ENCODE peak calls at places on chromosomes 7 and 10, in four cellular contexts. R, X, U and V are unnamed samples.

GRCh38 chr7:101537935-101538595 is 91.0 kb downstream of the MYL10 start:
- DNase-seq in U (no peak), R (no peak), X (no peak), V (no peak)

GRCh38 chr7:42876182-42877068 is 35.4 kb downstream of the C7orf25 start:
- DNase-seq in R (no peak), U (peak), X (peak), V (peak)

GRCh38 chr10:14838582-14839304 is 637 bp downstream of the HSPA14 start:
- DNase-seq in U (no peak), X (peak), R (peak), V (peak)

GRCh38 chr10:52984169-52984568 is 211.6 kb upstream of the MBL2 start:
- DNase-seq in R (no peak), X (no peak), U (no peak), V (no peak)

GRCh38 chr7:42069625-42070024 is 167.4 kb downstream of the GLI3 start:
- DNase-seq in R (no peak), X (no peak), U (no peak), V (no peak)

GRCh38 chr10:95864906-95865813 is 42.6 kb upstream of the CC2D2B start:
- DNase-seq in X (peak), R (peak), U (peak), V (peak)

GRCh38 chr7:45686441-45687184 is 112.4 kb downstream of the ADCY1 start:
- DNase-seq in U (no peak), X (no peak), R (no peak), V (no peak)

GRCh38 chr7:131471605-131472004 is 84.8 kb downstream of the PODXL start:
- DNase-seq in R (no peak), X (no peak), U (no peak), V (no peak)

GRCh38 chr7:2299131-2299829 is 15.0 kb downstream of the SNX8 start:
- DNase-seq in R (peak), X (no peak), U (no peak), V (peak)

GRCh38 chr7:95511716-95512260 is 26.0 kb downstream of the ASB4 start:
- DNase-seq in X (peak), U (peak), R (peak), V (peak)